ENCODE peak calls at places on chromosome 19, in eight cellular contexts. J is IMR-90, I is OCI-LY7, E is astrocyte of the spinal cord, P is mucosa of descending colon, R is fibroblast of villous mesenchyme, Y is ascending aorta, N is uterus. U is an unnamed sample.
A peak's percentile ranks its signal among the peaks of the same experiment; 100 is the strongest.

GRCh38 chr19:17339088-17339741 is 1.9 kb downstream of the GTPBP3 start:
- DNase-seq in J (no peak), I (peak; percentile 71), E (no peak), P (peak; percentile 70), R (no peak), Y (no peak), N (no peak), U (peak; percentile 50)

GRCh38 chr19:12868540-12869112 is 12.6 kb downstream of the DNASE2 start:
- DNase-seq in J (no peak), I (peak; percentile 67), E (no peak), P (peak; percentile 42), R (no peak), Y (no peak), N (no peak), U (peak; percentile 62)

GRCh38 chr19:4051175-4052101 is 15.3 kb downstream of the ZBTB7A start:
- DNase-seq in J (peak; percentile 55), I (no peak), E (no peak), P (peak; percentile 66), R (peak; percentile 63), Y (no peak), N (no peak), U (no peak)

GRCh38 chr19:38095411-38096308 is 128.4 kb downstream of the DPF1 start:
- DNase-seq in J (peak; percentile 71), I (peak; percentile 73), E (peak; percentile 71), P (peak; percentile 71), R (peak; percentile 73), Y (peak; percentile 11), N (peak; percentile 48), U (peak; percentile 67)

GRCh38 chr19:708154-709141 is at the start of gene PALM:
- DNase-seq in J (no peak), I (no peak), E (no peak), P (no peak), R (no peak), Y (no peak), N (peak; percentile 47), U (no peak)

GRCh38 chr19:38838208-38838985 is 6.8 kb upstream of the ECH1 start:
- DNase-seq in J (no peak), I (no peak), E (no peak), P (no peak), R (no peak), Y (no peak), N (no peak), U (no peak)

GRCh38 chr19:55146078-55146647 is 2.8 kb downstream of the TNNT1 start:
- DNase-seq in J (no peak), I (peak; percentile 66), E (no peak), P (no peak), R (no peak), Y (no peak), N (no peak), U (no peak)

GRCh38 chr19:55311797-55312196 is 13.3 kb downstream of the TMEM150B start:
- DNase-seq in J (no peak), I (no peak), E (no peak), P (no peak), R (no peak), Y (no peak), N (no peak), U (no peak)

GRCh38 chr19:2014731-2015610 is 543 bp downstream of the BTBD2 start:
- DNase-seq in J (no peak), I (peak; percentile 64), E (no peak), P (peak; percentile 58), R (no peak), Y (no peak), N (peak; percentile 54), U (peak; percentile 54)

GRCh38 chr19:28556371-28556770 is 656.6 kb downstream of the UQCRFS1 start:
- DNase-seq in J (no peak), I (no peak), E (no peak), P (no peak), R (no peak), Y (no peak), N (no peak), U (no peak)

GRCh38 chr19:49104229-49104864 is 9.8 kb upstream of the LIN7B start:
- DNase-seq in J (no peak), I (no peak), E (no peak), P (no peak), R (no peak), Y (no peak), N (no peak), U (no peak)

GRCh38 chr19:6161271-6161850 is 25.9 kb downstream of the ACSBG2 start:
- DNase-seq in J (no peak), I (peak; percentile 98), E (no peak), P (no peak), R (no peak), Y (no peak), N (peak; percentile 17), U (peak; percentile 83)

GRCh38 chr19:47230122-47230920 is 678 bp downstream of the BBC3 start:
- DNase-seq in J (peak; percentile 18), I (peak; percentile 76), E (peak; percentile 36), P (peak; percentile 88), R (peak; percentile 68), Y (no peak), N (peak; percentile 76), U (peak; percentile 80)

GRCh38 chr19:56139847-56140582 is 1.1 kb upstream of the ZNF444 start:
- DNase-seq in J (no peak), I (no peak), E (no peak), P (no peak), R (peak; percentile 17), Y (no peak), N (no peak), U (no peak)

GRCh38 chr19:42657551-42657950 is 62.8 kb upstream of the CEACAM8 start:
- DNase-seq in J (peak; percentile 39), I (no peak), E (no peak), P (no peak), R (peak; percentile 36), Y (no peak), N (no peak), U (no peak)

GRCh38 chr19:52992109-52993004 is 21.4 kb upstream of the ERVV-1 start:
- DNase-seq in J (no peak), I (no peak), E (peak; percentile 9), P (peak; percentile 54), R (peak; percentile 23), Y (no peak), N (peak; percentile 40), U (no peak)

GRCh38 chr19:19529783-19530422 is 1.2 kb downstream of the YJEFN3 start:
- DNase-seq in J (no peak), I (no peak), E (no peak), P (no peak), R (no peak), Y (no peak), N (no peak), U (no peak)
- TF ChIP-seq CTCF in J (no peak), I (no peak), E (no peak), P (no peak), R (no peak), Y (no peak), N (no peak), U (no peak)

DNA sequence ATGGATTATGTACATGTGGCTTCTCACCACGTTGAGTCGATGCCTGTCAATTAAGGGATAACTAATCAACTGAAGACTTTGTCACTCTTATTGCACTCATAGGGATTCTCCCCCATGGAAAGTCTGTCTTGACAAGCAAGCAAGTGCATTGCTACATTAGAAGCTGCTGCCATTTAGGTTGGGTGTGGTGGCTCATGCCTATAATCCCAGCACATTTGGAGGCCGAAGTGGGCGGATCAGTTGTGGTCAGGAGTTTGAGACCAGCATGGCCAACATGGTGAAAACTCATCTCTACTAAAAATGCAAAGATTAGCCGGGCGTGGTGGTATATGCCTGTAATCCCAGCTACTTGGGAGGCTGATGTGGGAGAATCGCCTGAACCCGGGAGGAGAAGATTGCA is 18.3 kb upstream of the ZNF846 start:
- DNase-seq in J (no peak), I (no peak), E (no peak), P (no peak), R (no peak), Y (no peak), N (no peak), U (no peak)
- H3K4me3 ChIP-seq in J (no peak overlapping the region), I (no peak overlapping the region), E (no peak overlapping the region), P (no peak overlapping the region), R (no peak overlapping the region), Y (peak overlapping the region; percentile 78), N (no peak overlapping the region), U (no peak overlapping the region)

GRCh38 chr19:44113784-44114390 is 688 bp downstream of the ZNF225 start:
- DNase-seq in J (peak; percentile 27), I (no peak), E (no peak), P (peak; percentile 33), R (no peak), Y (no peak), N (no peak), U (no peak)

GRCh38 chr19:44111910-44112463 is 1.2 kb upstream of the ZNF225 start:
- DNase-seq in J (peak; percentile 92), I (no peak), E (peak; percentile 80), P (no peak), R (peak; percentile 92), Y (no peak), N (no peak), U (peak; percentile 22)

GRCh38 chr19:44109458-44109857 is 3.7 kb upstream of the ZNF225 start:
- DNase-seq in J (no peak), I (no peak), E (no peak), P (no peak), R (no peak), Y (no peak), N (no peak), U (no peak)

GRCh38 chr19:44112802-44113137 is 429 bp upstream of the ZNF225 start:
- DNase-seq in J (no peak), I (peak; percentile 1), E (no peak), P (no peak), R (no peak), Y (no peak), N (no peak), U (no peak)

DNA sequence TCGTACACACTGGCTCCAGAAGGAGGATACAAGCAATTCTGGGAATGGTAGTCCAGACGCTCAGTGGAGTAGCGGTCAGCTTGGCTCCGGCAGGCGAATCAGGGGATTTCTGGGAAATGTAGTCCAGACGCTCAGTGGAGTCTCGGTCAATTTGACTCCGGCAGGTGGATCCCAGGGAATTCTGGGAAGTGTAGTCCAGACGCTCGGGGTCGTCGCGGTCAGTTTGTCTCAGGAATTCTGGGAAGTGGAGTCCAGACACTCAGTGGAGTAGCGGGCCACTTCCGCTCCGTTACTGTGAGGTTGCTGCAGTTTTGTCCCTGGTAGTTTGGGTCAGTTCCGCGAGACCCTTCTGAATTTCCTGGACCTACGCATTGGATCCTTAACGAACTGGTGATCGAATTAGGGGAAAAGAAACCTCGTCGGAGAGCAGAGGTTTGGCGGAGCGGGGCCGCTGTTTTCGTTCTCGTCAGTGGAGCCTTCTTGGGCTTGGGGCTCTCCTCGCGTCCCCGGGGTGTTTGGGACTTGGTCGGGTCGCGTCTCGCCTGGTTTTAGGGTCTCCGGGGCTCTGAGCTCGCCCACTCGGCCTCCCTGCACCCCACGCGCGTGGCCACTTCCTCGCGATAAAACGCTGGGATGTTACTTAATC is at the start of gene ZNF225:
- DNase-seq in J (peak; percentile 99), I (peak; percentile 97), E (peak; percentile 98), P (peak; percentile 90), R (peak; percentile 99), Y (peak; percentile 92), N (peak; percentile 95), U (peak; percentile 97)
- TF ChIP-seq CTCF in J (no peak), I (no peak), E (no peak), P (no peak), R (no peak), Y (no peak), N (peak; percentile 9), U (no peak)

GRCh38 chr19:14361824-14362223 is 19.4 kb upstream of the ADGRE5 start:
- DNase-seq in J (no peak), I (peak; percentile 57), E (no peak), P (no peak), R (peak; percentile 34), Y (no peak), N (no peak), U (peak; percentile 76)
- H3K4me3 ChIP-seq in J (no peak overlapping the region), I (no peak overlapping the region), E (no peak overlapping the region), P (no peak overlapping the region), R (no peak overlapping the region), Y (no peak overlapping the region), N (no peak overlapping the region), U (no peak overlapping the region)